ENCODE peak calls at places on chromosomes 5 and 9, in eight cellular contexts. F is mesendoderm; I is AG04450; W is right cardiac atrium; Q is AG04449; B is CD8-positive, alpha-beta T cell; P is heart left ventricle; Y is spleen. V is an unnamed sample.

GRCh38 chr9:87433853-87434252 is 63.8 kb upstream of the DAPK1 start:
- DNase-seq in F (no peak), I (no peak), W (no peak), Q (no peak), B (no peak), P (no peak), Y (no peak), V (no peak)

GRCh38 chr5:10902145-10902544 is 141.1 kb upstream of the DAP start:
- DNase-seq in F (peak), I (peak), W (no peak), Q (peak), B (no peak), P (no peak), Y (no peak), V (peak)

GRCh38 chr5:120152472-120152871 is 311.6 kb upstream of the PRR16 start:
- DNase-seq in F (no peak), I (peak), W (no peak), Q (peak), B (no peak), P (no peak), Y (no peak), V (peak)

GRCh38 chr9:87812375-87813118 is 70.1 kb upstream of the SPATA31E1 start:
- DNase-seq in F (no peak), I (peak), W (no peak), Q (peak), B (no peak), P (no peak), Y (no peak), V (peak)

GRCh38 chr9:38345851-38346755 is 46.4 kb upstream of the ALDH1B1 start:
- DNase-seq in F (no peak), I (no peak), W (no peak), Q (no peak), B (no peak), P (no peak), Y (peak), V (no peak)

GRCh38 chr5:142978726-142979125 is 208.5 kb downstream of the ARHGAP26 start:
- DNase-seq in F (no peak), I (no peak), W (no peak), Q (no peak), B (no peak), P (no peak), Y (no peak), V (no peak)

GRCh38 chr5:72452515-72453259 is 54.5 kb downstream of the ZNF366 start:
- DNase-seq in F (peak), I (peak), W (peak), Q (no peak), B (no peak), P (peak), Y (no peak), V (peak)

GRCh38 chr9:107342762-107343161 is 59.7 kb downstream of the RAD23B start:
- DNase-seq in F (no peak), I (no peak), W (no peak), Q (no peak), B (no peak), P (no peak), Y (no peak), V (no peak)

GRCh38 chr9:582775-583174 is 258.7 kb upstream of the DMRT1 start:
- DNase-seq in F (no peak), I (no peak), W (no peak), Q (no peak), B (no peak), P (no peak), Y (no peak), V (no peak)

GRCh38 chr5:176369934-176370711 is 4.8 kb downstream of the ARL10 start:
- DNase-seq in F (no peak), I (no peak), W (no peak), Q (no peak), B (no peak), P (no peak), Y (no peak), V (no peak)

GRCh38 chr9:137534256-137535119 is 15.7 kb downstream of the PNPLA7 start:
- DNase-seq in F (peak), I (no peak), W (no peak), Q (no peak), B (no peak), P (no peak), Y (no peak), V (no peak)

GRCh38 chr5:73380052-73380451 is 68.5 kb downstream of the FOXD1 start:
- DNase-seq in F (no peak), I (no peak), W (no peak), Q (no peak), B (no peak), P (no peak), Y (no peak), V (no peak)

GRCh38 chr5:43802119-43802518 is 199.1 kb downstream of the NNT start:
- DNase-seq in F (no peak), I (no peak), W (no peak), Q (peak), B (no peak), P (no peak), Y (no peak), V (peak)

GRCh38 chr5:132459983-132460834 is 30.4 kb downstream of the IRF1 start:
- DNase-seq in F (peak), I (no peak), W (no peak), Q (no peak), B (no peak), P (no peak), Y (peak), V (no peak)

GRCh38 chr9:87850405-87850804 is 32.3 kb upstream of the SPATA31E1 start:
- DNase-seq in F (no peak), I (peak), W (no peak), Q (peak), B (no peak), P (no peak), Y (no peak), V (peak)

GRCh38 chr9:76576344-76576743 is 117.4 kb downstream of the GCNT1 start:
- DNase-seq in F (peak), I (no peak), W (no peak), Q (peak), B (peak), P (no peak), Y (no peak), V (peak)

GRCh38 chr5:138274189-138274853 is at the start of gene GFRA3:
- DNase-seq in F (peak), I (no peak), W (peak), Q (no peak), B (no peak), P (peak), Y (no peak), V (no peak)

GRCh38 chr9:129517006-129517405 is 103.9 kb downstream of the C9orf50 start:
- DNase-seq in F (no peak), I (no peak), W (no peak), Q (no peak), B (no peak), P (no peak), Y (no peak), V (no peak)

GRCh38 chr9:135906291-135907005 is 898 bp downstream of the CAMSAP1 start:
- DNase-seq in F (no peak), I (no peak), W (peak), Q (no peak), B (no peak), P (no peak), Y (peak), V (no peak)

GRCh38 chr5:62607615-62608014 is 29.0 kb downstream of the LRRC70 start:
- DNase-seq in F (no peak), I (no peak), W (no peak), Q (no peak), B (no peak), P (no peak), Y (no peak), V (no peak)

GRCh38 chr9:112783551-112783954 is 33.0 kb downstream of the SNX30 start:
- DNase-seq in F (no peak), I (no peak), W (no peak), Q (no peak), B (no peak), P (no peak), Y (no peak), V (no peak)

GRCh38 chr5:124583469-124584350 is 162.7 kb downstream of the ZNF608 start:
- DNase-seq in F (no peak), I (peak), W (no peak), Q (peak), B (no peak), P (no peak), Y (no peak), V (peak)

GRCh38 chr5:3199941-3200340 is 395.7 kb upstream of the IRX1 start:
- DNase-seq in F (peak), I (no peak), W (no peak), Q (no peak), B (no peak), P (no peak), Y (no peak), V (no peak)

GRCh38 chr9:4061717-4062116 is 238.2 kb downstream of the GLIS3 start:
- DNase-seq in F (no peak), I (no peak), W (no peak), Q (no peak), B (no peak), P (no peak), Y (no peak), V (no peak)

GRCh38 chr5:111934511-111934910 is 177.5 kb upstream of the NREP start:
- DNase-seq in F (peak), I (no peak), W (no peak), Q (no peak), B (no peak), P (no peak), Y (no peak), V (no peak)
- H3K4me3 ChIP-seq in F (no peak), I (no peak), W (no peak), Q (no peak), B (no peak), P (no peak), Y (no peak), V (no peak)

DNA sequence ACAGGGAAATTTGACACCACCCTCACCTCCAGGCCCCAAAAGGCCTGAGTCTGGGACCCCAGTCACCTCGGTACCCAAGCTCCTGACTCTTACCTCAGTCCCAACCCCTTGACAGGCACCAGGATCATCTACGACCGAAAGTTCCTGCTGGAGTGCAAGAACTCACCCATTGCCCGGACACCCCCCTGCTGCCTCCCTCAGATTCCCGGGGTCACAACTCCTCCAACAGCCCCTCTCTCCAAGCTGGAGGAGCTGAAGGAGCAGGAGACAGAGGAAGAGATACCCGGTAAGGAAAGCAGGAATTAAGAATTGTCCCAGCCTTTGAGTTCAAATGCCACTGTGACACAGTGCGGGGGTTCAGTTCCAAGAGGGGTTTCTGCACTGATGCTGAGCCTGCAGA is 1.3 kb downstream of the EIF4EBP3 start:
- DNase-seq in F (no peak), I (no peak), W (no peak), Q (no peak), B (no peak), P (no peak), Y (no peak), V (no peak)
- H3K4me3 ChIP-seq in F (no peak), I (no peak), W (no peak), Q (no peak), B (no peak), P (peak), Y (peak), V (no peak)

GRCh38 chr5:141715340-141715905 is 33.4 kb upstream of the ARAP3 start:
- DNase-seq in F (no peak), I (no peak), W (no peak), Q (no peak), B (no peak), P (no peak), Y (no peak), V (no peak)
- H3K4me3 ChIP-seq in F (no peak), I (no peak), W (no peak), Q (no peak), B (no peak), P (no peak), Y (no peak), V (no peak)

GRCh38 chr5:101676646-101677045 is 619.4 kb downstream of the SLCO4C1 start:
- DNase-seq in F (no peak), I (no peak), W (no peak), Q (no peak), B (no peak), P (no peak), Y (no peak), V (no peak)

GRCh38 chr5:101679816-101680215 is 616.3 kb downstream of the SLCO4C1 start:
- DNase-seq in F (peak), I (no peak), W (no peak), Q (no peak), B (no peak), P (no peak), Y (no peak), V (no peak)

GRCh38 chr5:101677961-101678360 is 618.1 kb downstream of the SLCO4C1 start:
- DNase-seq in F (peak), I (no peak), W (no peak), Q (no peak), B (no peak), P (no peak), Y (no peak), V (no peak)

GRCh38 chr5:101675510-101675909 is 620.6 kb downstream of the SLCO4C1 start:
- DNase-seq in F (no peak), I (no peak), W (no peak), Q (no peak), B (no peak), P (no peak), Y (no peak), V (no peak)

GRCh38 chr5:101678494-101679193 is 617.4 kb downstream of the SLCO4C1 start:
- DNase-seq in F (peak), I (peak), W (peak), Q (no peak), B (no peak), P (no peak), Y (no peak), V (no peak)
- H3K4me3 ChIP-seq in F (no peak), I (no peak), W (no peak), Q (no peak), B (no peak), P (no peak), Y (no peak), V (no peak)

DNA sequence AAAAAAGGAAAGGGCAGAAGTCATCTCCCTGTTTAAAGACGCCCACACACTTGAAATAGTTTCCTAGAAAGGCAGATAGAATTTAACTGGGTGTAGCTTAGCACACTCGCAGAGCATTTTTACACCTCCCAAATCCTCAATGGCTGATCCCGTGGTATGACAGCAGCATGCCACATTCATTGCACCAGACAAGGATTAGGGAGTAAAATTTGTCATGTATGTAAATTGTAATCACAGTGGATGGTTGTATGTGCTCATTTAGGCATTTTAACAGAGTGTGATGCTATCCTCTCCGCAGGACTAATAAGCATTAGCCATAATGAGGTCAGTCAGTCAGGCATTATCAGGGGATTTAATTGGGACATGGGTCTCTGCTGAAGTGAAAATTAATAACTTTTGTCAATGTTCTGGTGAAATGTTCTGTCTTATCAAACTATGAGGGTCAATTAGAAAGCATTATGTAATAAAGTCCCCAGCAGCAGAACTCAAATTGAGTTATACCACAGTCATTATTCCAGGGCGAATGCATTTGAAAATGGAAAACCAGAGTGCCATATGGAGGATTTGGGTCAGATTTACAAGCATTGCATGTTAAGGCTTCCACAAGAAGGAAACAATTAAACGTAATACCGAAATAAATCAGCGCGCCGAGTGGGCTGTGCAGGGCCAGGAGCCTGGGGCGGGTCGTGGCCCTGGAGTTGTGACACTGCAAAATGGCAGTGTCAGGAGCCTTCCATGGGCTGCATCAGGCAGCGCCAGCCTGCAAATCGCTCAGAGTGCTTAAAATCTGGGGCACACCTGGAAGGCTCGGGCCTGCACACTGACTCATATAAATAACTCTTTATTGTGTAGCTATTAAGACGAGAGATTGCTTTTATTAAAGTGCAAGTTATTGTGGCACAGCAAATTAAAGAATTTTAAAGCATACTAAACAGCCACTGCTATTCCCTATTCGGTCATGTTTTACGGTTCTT is 602.1 kb downstream of the BNC2 start:
- DNase-seq in F (no peak), I (no peak), W (no peak), Q (no peak), B (no peak), P (no peak), Y (no peak), V (no peak)
- H3K4me3 ChIP-seq in F (no peak), I (no peak), W (peak), Q (no peak), B (no peak), P (peak), Y (peak), V (no peak)

DNA sequence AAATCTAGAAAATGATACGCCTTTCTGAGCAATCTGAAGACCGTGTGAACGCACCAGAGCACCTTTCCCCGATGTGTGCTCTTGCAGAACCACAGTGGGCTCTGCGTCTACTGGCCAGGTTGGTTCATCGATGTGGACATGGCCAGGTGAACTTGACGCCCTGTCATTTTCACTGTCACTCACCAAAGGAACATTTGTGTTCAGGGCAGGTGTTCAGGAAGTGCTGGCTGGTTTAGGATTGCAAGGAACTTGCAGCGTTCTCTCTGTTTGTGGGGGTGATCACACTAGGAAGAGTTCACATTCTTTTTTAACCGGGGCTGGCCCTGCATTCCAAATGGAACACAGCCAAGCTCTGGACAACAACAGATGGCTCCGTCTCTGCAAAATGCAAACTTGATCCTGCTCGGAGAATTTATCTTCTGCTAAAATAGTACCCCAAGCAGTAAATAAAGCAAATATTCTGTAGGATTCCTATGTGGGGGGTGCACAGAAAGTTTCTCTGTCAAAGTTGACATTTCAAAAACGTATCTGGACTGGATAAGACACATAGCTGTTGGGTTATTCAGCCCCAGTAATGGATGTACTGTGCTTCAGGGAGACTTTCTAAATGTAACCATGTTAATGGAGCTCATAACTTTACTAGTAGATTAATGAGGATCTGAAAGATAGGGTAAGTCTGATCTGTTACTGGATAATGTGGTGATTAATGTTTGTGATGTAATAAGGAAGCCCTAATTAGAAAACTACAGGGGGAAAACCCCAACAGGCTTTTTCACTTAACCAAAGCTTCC is 45.7 kb upstream of the FANCC start:
- DNase-seq in F (no peak), I (peak), W (no peak), Q (peak), B (no peak), P (no peak), Y (no peak), V (peak)
- H3K4me3 ChIP-seq in F (no peak), I (no peak), W (peak), Q (no peak), B (no peak), P (no peak), Y (no peak), V (no peak)

GRCh38 chr9:134575103-134575816 is 66.3 kb upstream of the COL5A1 start:
- DNase-seq in F (peak), I (no peak), W (peak), Q (no peak), B (no peak), P (peak), Y (no peak), V (no peak)
- H3K4me3 ChIP-seq in F (no peak), I (no peak), W (no peak), Q (no peak), B (no peak), P (no peak), Y (no peak), V (no peak)

DNA sequence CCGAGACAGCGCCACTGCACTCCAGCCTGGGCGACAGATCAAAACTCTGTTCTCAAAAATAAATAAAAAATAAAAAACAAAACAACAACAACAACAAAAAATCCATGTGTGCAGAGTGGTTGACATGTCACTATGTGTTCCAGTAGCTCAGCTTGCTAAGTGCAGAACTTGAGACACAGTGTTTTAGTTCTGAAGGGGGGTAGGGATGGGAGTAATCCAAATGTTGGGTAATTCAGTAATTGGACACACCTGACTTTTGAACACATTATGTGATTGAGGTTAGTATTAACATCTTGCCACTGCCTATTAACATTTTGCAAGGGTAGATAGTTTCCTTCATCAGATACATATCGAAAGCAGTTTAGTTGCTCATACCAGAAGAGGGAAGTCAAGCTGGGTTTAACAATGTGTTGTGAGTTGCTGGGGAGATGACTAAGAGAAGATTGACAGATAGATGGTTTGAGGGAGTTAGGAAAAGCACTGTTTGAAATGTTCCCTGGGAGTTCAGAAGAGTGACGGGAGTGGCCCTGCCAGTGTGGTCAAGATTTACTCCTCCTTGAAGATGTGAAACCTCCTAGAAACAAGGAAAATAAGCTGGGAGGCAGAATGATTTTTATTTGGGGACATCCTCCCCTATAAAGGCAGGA is 928 bp downstream of the HACD4 start:
- DNase-seq in F (peak), I (no peak), W (no peak), Q (no peak), B (no peak), P (no peak), Y (no peak), V (peak)
- H3K4me3 ChIP-seq in F (no peak), I (peak), W (peak), Q (peak), B (peak), P (peak), Y (peak), V (peak)